ENCODE peak calls at places on chromosomes 2 and 18, in nine cellular contexts. One of them, this sample, is unnamed.

GRCh38 chr18:644395-645004 is 13.0 kb upstream of the TYMS start:
- DNase-seq in epithelial cell of esophagus: no peak
- DNase-seq in HFF-Myc: no peak
- DNase-seq in foreskin fibroblast: no peak
- DNase-seq in cardiac muscle cell: no peak
- DNase-seq in cardiac fibroblast: no peak
- DNase-seq in testis: no peak
- DNase-seq in retinal pigment epithelial cell: no peak
- DNase-seq in prostate gland: no peak
- DNase-seq in this sample: no peak

GRCh38 chr2:109382946-109383345 is 230.8 kb downstream of the SEPTIN10 start:
- DNase-seq in epithelial cell of esophagus: peak
- DNase-seq in HFF-Myc: peak
- DNase-seq in foreskin fibroblast: peak
- DNase-seq in cardiac muscle cell: peak
- DNase-seq in cardiac fibroblast: peak
- DNase-seq in testis: peak
- DNase-seq in retinal pigment epithelial cell: no peak
- DNase-seq in prostate gland: peak
- DNase-seq in this sample: peak

GRCh38 chr2:203743441-203743932 is 37.0 kb downstream of the CD28 start:
- DNase-seq in epithelial cell of esophagus: peak
- DNase-seq in HFF-Myc: no peak
- DNase-seq in foreskin fibroblast: peak
- DNase-seq in cardiac muscle cell: no peak
- DNase-seq in cardiac fibroblast: peak
- DNase-seq in testis: no peak
- DNase-seq in retinal pigment epithelial cell: no peak
- DNase-seq in prostate gland: no peak
- DNase-seq in this sample: peak

GRCh38 chr2:117832332-117832731 is 17.8 kb downstream of the DDX18 start:
- DNase-seq in epithelial cell of esophagus: no peak
- DNase-seq in HFF-Myc: no peak
- DNase-seq in foreskin fibroblast: no peak
- DNase-seq in cardiac muscle cell: no peak
- DNase-seq in cardiac fibroblast: no peak
- DNase-seq in testis: no peak
- DNase-seq in retinal pigment epithelial cell: no peak
- DNase-seq in prostate gland: no peak
- DNase-seq in this sample: no peak

GRCh38 chr2:98896944-98897343 is 39.1 kb downstream of the CRACDL start:
- DNase-seq in epithelial cell of esophagus: no peak
- DNase-seq in HFF-Myc: no peak
- DNase-seq in foreskin fibroblast: no peak
- DNase-seq in cardiac muscle cell: no peak
- DNase-seq in cardiac fibroblast: no peak
- DNase-seq in testis: no peak
- DNase-seq in retinal pigment epithelial cell: no peak
- DNase-seq in prostate gland: no peak
- DNase-seq in this sample: no peak

GRCh38 chr18:79914614-79915160 is 36.8 kb downstream of the SLC66A2 start:
- DNase-seq in epithelial cell of esophagus: no peak
- DNase-seq in HFF-Myc: no peak
- DNase-seq in foreskin fibroblast: no peak
- DNase-seq in cardiac muscle cell: no peak
- DNase-seq in cardiac fibroblast: no peak
- DNase-seq in testis: peak
- DNase-seq in retinal pigment epithelial cell: no peak
- DNase-seq in prostate gland: no peak
- DNase-seq in this sample: no peak

GRCh38 chr2:85811173-85811849 is 57.5 kb downstream of the ATOH8 start:
- DNase-seq in epithelial cell of esophagus: peak
- DNase-seq in HFF-Myc: no peak
- DNase-seq in foreskin fibroblast: no peak
- DNase-seq in cardiac muscle cell: no peak
- DNase-seq in cardiac fibroblast: peak
- DNase-seq in testis: peak
- DNase-seq in retinal pigment epithelial cell: no peak
- DNase-seq in prostate gland: peak
- DNase-seq in this sample: no peak

GRCh38 chr18:15005313-15006130 is 257.6 kb downstream of the ANKRD30B start:
- DNase-seq in epithelial cell of esophagus: no peak
- DNase-seq in HFF-Myc: no peak
- DNase-seq in foreskin fibroblast: no peak
- DNase-seq in cardiac muscle cell: no peak
- DNase-seq in cardiac fibroblast: no peak
- DNase-seq in testis: no peak
- DNase-seq in retinal pigment epithelial cell: no peak
- DNase-seq in prostate gland: no peak
- DNase-seq in this sample: no peak

GRCh38 chr18:55779711-55780590 is 192.0 kb upstream of the TCF4 start:
- DNase-seq in epithelial cell of esophagus: peak
- DNase-seq in HFF-Myc: no peak
- DNase-seq in foreskin fibroblast: no peak
- DNase-seq in cardiac muscle cell: peak
- DNase-seq in cardiac fibroblast: peak
- DNase-seq in testis: peak
- DNase-seq in retinal pigment epithelial cell: no peak
- DNase-seq in prostate gland: peak
- DNase-seq in this sample: no peak

GRCh38 chr2:215383652-215384279 is 52.1 kb downstream of the FN1 start:
- DNase-seq in epithelial cell of esophagus: no peak
- DNase-seq in HFF-Myc: no peak
- DNase-seq in foreskin fibroblast: no peak
- DNase-seq in cardiac muscle cell: no peak
- DNase-seq in cardiac fibroblast: no peak
- DNase-seq in testis: no peak
- DNase-seq in retinal pigment epithelial cell: no peak
- DNase-seq in prostate gland: no peak
- DNase-seq in this sample: no peak

GRCh38 chr18:55413474-55413873 is 174.5 kb downstream of the TCF4 start:
- DNase-seq in epithelial cell of esophagus: peak
- DNase-seq in HFF-Myc: no peak
- DNase-seq in foreskin fibroblast: no peak
- DNase-seq in cardiac muscle cell: no peak
- DNase-seq in cardiac fibroblast: no peak
- DNase-seq in testis: no peak
- DNase-seq in retinal pigment epithelial cell: no peak
- DNase-seq in prostate gland: no peak
- DNase-seq in this sample: no peak

GRCh38 chr2:42978887-42979415 is 186.6 kb upstream of the HAAO start:
- DNase-seq in epithelial cell of esophagus: no peak
- DNase-seq in HFF-Myc: no peak
- DNase-seq in foreskin fibroblast: no peak
- DNase-seq in cardiac muscle cell: no peak
- DNase-seq in cardiac fibroblast: no peak
- DNase-seq in testis: no peak
- DNase-seq in retinal pigment epithelial cell: no peak
- DNase-seq in prostate gland: no peak
- DNase-seq in this sample: no peak

GRCh38 chr2:77458216-77458615 is 64.0 kb downstream of the LRRTM4 start:
- DNase-seq in epithelial cell of esophagus: no peak
- DNase-seq in HFF-Myc: no peak
- DNase-seq in foreskin fibroblast: no peak
- DNase-seq in cardiac muscle cell: no peak
- DNase-seq in cardiac fibroblast: no peak
- DNase-seq in testis: no peak
- DNase-seq in retinal pigment epithelial cell: no peak
- DNase-seq in prostate gland: no peak
- DNase-seq in this sample: no peak

GRCh38 chr2:162113771-162114168 is 38.3 kb downstream of the GCG start:
- DNase-seq in epithelial cell of esophagus: peak
- DNase-seq in HFF-Myc: no peak
- DNase-seq in foreskin fibroblast: peak
- DNase-seq in cardiac muscle cell: no peak
- DNase-seq in cardiac fibroblast: peak
- DNase-seq in testis: no peak
- DNase-seq in retinal pigment epithelial cell: no peak
- DNase-seq in prostate gland: no peak
- DNase-seq in this sample: no peak

GRCh38 chr2:54526226-54526879 is 70.2 kb downstream of the SPTBN1 start:
- DNase-seq in epithelial cell of esophagus: no peak
- DNase-seq in HFF-Myc: no peak
- DNase-seq in foreskin fibroblast: no peak
- DNase-seq in cardiac muscle cell: no peak
- DNase-seq in cardiac fibroblast: no peak
- DNase-seq in testis: no peak
- DNase-seq in retinal pigment epithelial cell: no peak
- DNase-seq in prostate gland: no peak
- DNase-seq in this sample: no peak

GRCh38 chr2:37639631-37640030 is 31.8 kb downstream of the CDC42EP3 start:
- DNase-seq in epithelial cell of esophagus: no peak
- DNase-seq in HFF-Myc: no peak
- DNase-seq in foreskin fibroblast: no peak
- DNase-seq in cardiac muscle cell: no peak
- DNase-seq in cardiac fibroblast: no peak
- DNase-seq in testis: no peak
- DNase-seq in retinal pigment epithelial cell: no peak
- DNase-seq in prostate gland: no peak
- DNase-seq in this sample: no peak

GRCh38 chr2:198441246-198441645 is 636.9 kb downstream of the PLCL1 start:
- DNase-seq in epithelial cell of esophagus: peak
- DNase-seq in HFF-Myc: no peak
- DNase-seq in foreskin fibroblast: no peak
- DNase-seq in cardiac muscle cell: no peak
- DNase-seq in cardiac fibroblast: no peak
- DNase-seq in testis: no peak
- DNase-seq in retinal pigment epithelial cell: no peak
- DNase-seq in prostate gland: no peak
- DNase-seq in this sample: no peak

GRCh38 chr2:128808462-128809255 is 490.0 kb upstream of the HS6ST1 start:
- DNase-seq in epithelial cell of esophagus: peak
- DNase-seq in HFF-Myc: no peak
- DNase-seq in foreskin fibroblast: peak
- DNase-seq in cardiac muscle cell: no peak
- DNase-seq in cardiac fibroblast: peak
- DNase-seq in testis: no peak
- DNase-seq in retinal pigment epithelial cell: no peak
- DNase-seq in prostate gland: no peak
- DNase-seq in this sample: no peak

DNA sequence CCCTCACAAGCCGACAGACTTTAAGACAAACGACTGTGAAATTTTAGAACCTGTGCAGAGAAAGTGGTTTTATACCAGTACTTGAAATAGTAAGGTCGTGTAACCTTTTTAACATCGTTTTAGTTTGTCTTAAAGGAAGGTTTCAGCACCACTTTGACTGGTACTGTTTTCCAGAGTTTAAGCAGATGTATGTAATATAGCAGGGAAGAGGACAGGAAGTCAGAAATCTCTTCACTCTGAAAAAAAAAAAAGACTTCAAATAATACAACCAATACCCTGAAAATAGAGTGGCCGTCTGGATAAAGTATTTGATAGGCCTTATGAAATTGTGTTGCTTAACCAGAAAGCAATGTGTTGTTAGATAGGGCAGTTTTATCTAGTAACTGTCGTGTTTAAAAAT is 1.5 kb downstream of the SPATS2L start:
- DNase-seq in epithelial cell of esophagus: peak
- DNase-seq in HFF-Myc: no peak
- DNase-seq in foreskin fibroblast: peak
- DNase-seq in cardiac muscle cell: no peak
- DNase-seq in cardiac fibroblast: peak
- DNase-seq in testis: no peak
- DNase-seq in retinal pigment epithelial cell: no peak
- DNase-seq in prostate gland: no peak
- DNase-seq in this sample: no peak
- H3K4me3 ChIP-seq in epithelial cell of esophagus: peak
- H3K4me3 ChIP-seq in HFF-Myc: peak
- H3K4me3 ChIP-seq in foreskin fibroblast: peak
- H3K4me3 ChIP-seq in cardiac muscle cell: peak
- H3K4me3 ChIP-seq in cardiac fibroblast: peak
- H3K4me3 ChIP-seq in testis: peak
- H3K4me3 ChIP-seq in retinal pigment epithelial cell: peak
- H3K4me3 ChIP-seq in prostate gland: peak
- H3K4me3 ChIP-seq in this sample: peak

GRCh38 chr2:74555610-74556103 is 1.1 kb downstream of the DOK1 start:
- DNase-seq in epithelial cell of esophagus: no peak
- DNase-seq in HFF-Myc: no peak
- DNase-seq in foreskin fibroblast: no peak
- DNase-seq in cardiac muscle cell: no peak
- DNase-seq in cardiac fibroblast: no peak
- DNase-seq in testis: no peak
- DNase-seq in retinal pigment epithelial cell: no peak
- DNase-seq in prostate gland: no peak
- DNase-seq in this sample: no peak
- H3K4me3 ChIP-seq in epithelial cell of esophagus: no peak
- H3K4me3 ChIP-seq in HFF-Myc: peak
- H3K4me3 ChIP-seq in foreskin fibroblast: peak
- H3K4me3 ChIP-seq in cardiac muscle cell: peak
- H3K4me3 ChIP-seq in cardiac fibroblast: peak
- H3K4me3 ChIP-seq in testis: peak
- H3K4me3 ChIP-seq in retinal pigment epithelial cell: peak
- H3K4me3 ChIP-seq in prostate gland: peak
- H3K4me3 ChIP-seq in this sample: peak

DNA sequence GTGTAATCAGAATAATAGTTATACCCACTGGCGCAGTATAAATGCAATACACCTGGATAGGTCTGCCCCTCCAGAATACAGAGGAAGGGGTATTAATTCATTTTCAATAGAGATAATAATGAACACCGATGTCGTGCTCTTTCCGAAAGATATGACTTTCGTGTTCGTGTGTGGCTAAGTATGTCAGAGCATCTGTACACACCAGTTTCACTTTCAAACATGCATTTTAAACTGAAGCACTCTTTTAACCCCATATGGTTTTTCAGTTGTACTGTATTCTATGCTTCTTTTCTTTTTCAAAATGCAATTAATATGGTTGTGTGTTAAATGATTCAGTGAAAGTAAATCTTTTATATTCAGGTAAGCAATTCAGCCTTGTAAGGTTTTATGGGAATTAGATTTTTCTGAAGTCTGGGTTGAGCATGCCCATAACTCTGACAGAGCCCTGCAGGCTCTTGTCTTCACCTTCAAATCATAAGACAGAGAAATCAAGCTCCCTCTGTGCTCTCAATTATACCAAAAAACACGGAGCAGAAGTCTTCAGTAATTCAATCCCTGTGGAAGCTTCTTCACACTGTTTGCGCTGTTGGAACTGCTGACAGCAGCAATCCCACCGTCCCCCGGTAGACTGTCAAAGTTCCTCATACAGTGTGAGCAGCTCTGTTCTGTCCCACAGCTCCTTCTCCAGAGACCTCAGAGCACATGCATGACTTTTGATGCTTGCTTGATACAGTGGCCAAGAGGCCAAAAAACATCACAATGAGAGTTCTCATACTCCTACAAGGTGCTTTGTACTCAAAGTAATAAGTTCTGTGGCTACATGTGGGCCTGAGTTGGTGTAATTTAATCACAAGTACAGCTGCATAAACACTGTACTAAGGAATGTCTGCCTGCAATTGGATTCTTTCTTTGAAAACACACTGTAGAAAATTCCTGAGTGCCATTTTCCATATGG is 186.9 kb downstream of the ZNF521 start:
- DNase-seq in epithelial cell of esophagus: no peak
- DNase-seq in HFF-Myc: peak
- DNase-seq in foreskin fibroblast: peak
- DNase-seq in cardiac muscle cell: peak
- DNase-seq in cardiac fibroblast: peak
- DNase-seq in testis: peak
- DNase-seq in retinal pigment epithelial cell: no peak
- DNase-seq in prostate gland: no peak
- DNase-seq in this sample: peak
- H3K4me3 ChIP-seq in epithelial cell of esophagus: peak
- H3K4me3 ChIP-seq in HFF-Myc: peak
- H3K4me3 ChIP-seq in foreskin fibroblast: peak
- H3K4me3 ChIP-seq in cardiac muscle cell: no peak
- H3K4me3 ChIP-seq in cardiac fibroblast: peak
- H3K4me3 ChIP-seq in testis: no peak
- H3K4me3 ChIP-seq in retinal pigment epithelial cell: no peak
- H3K4me3 ChIP-seq in prostate gland: peak
- H3K4me3 ChIP-seq in this sample: peak

GRCh38 chr2:71943238-71944182 is 204.2 kb downstream of the CYP26B1 start:
- DNase-seq in epithelial cell of esophagus: no peak
- DNase-seq in HFF-Myc: no peak
- DNase-seq in foreskin fibroblast: no peak
- DNase-seq in cardiac muscle cell: no peak
- DNase-seq in cardiac fibroblast: peak
- DNase-seq in testis: peak
- DNase-seq in retinal pigment epithelial cell: no peak
- DNase-seq in prostate gland: peak
- DNase-seq in this sample: no peak
- H3K4me3 ChIP-seq in epithelial cell of esophagus: no peak
- H3K4me3 ChIP-seq in HFF-Myc: no peak
- H3K4me3 ChIP-seq in foreskin fibroblast: no peak
- H3K4me3 ChIP-seq in cardiac muscle cell: no peak
- H3K4me3 ChIP-seq in cardiac fibroblast: no peak
- H3K4me3 ChIP-seq in testis: no peak
- H3K4me3 ChIP-seq in retinal pigment epithelial cell: no peak
- H3K4me3 ChIP-seq in prostate gland: no peak
- H3K4me3 ChIP-seq in this sample: no peak

This sample was measured in skeletal muscle cell.